ENCODE peak calls at places on chromosomes 11 and 22, in eight cellular contexts. N, P, Y, S, W, O, E and M are unnamed samples.

GRCh38 chr11:69801513-69802335 is 17.5 kb downstream of the FGF3 start:
- DNase-seq in N (no peak), P (no peak), Y (no peak), S (peak), W (peak), O (no peak), E (no peak), M (no peak)

GRCh38 chr11:16511109-16511806 is 154.9 kb upstream of the SOX6 start:
- DNase-seq in N (no peak), P (no peak), Y (no peak), S (no peak), W (no peak), O (no peak), E (no peak), M (no peak)

GRCh38 chr11:76798656-76799055 is 15.5 kb downstream of the TSKU start:
- DNase-seq in N (no peak), P (no peak), Y (no peak), S (no peak), W (no peak), O (peak), E (no peak), M (no peak)

GRCh38 chr11:113193077-113193476 is 121.3 kb upstream of the TTC12 start:
- DNase-seq in N (no peak), P (peak), Y (no peak), S (no peak), W (no peak), O (no peak), E (no peak), M (no peak)

GRCh38 chr11:61007971-61008896 is 36.8 kb downstream of the CD6 start:
- DNase-seq in N (peak), P (no peak), Y (no peak), S (no peak), W (no peak), O (no peak), E (no peak), M (no peak)

GRCh38 chr11:79400717-79401330 is 40.0 kb downstream of the TENM4 start:
- DNase-seq in N (peak), P (no peak), Y (no peak), S (peak), W (no peak), O (no peak), E (no peak), M (no peak)

GRCh38 chr22:48624401-48624800 is 1203.3 kb downstream of the BRD1 start:
- DNase-seq in N (no peak), P (no peak), Y (no peak), S (no peak), W (no peak), O (no peak), E (peak), M (no peak)

GRCh38 chr11:18802381-18803257 is 11.0 kb upstream of the PTPN5 start:
- DNase-seq in N (peak), P (no peak), Y (no peak), S (peak), W (peak), O (no peak), E (peak), M (peak)

GRCh38 chr11:9575531-9576240 is 2.2 kb downstream of the WEE1 start:
- DNase-seq in N (no peak), P (no peak), Y (no peak), S (no peak), W (no peak), O (no peak), E (no peak), M (no peak)

GRCh38 chr11:68448604-68449011 is 11.9 kb upstream of the PPP6R3 start:
- DNase-seq in N (no peak), P (no peak), Y (peak), S (no peak), W (no peak), O (no peak), E (no peak), M (no peak)

GRCh38 chr22:39179401-39179827 is 26.9 kb upstream of the CBX7 start:
- DNase-seq in N (no peak), P (no peak), Y (no peak), S (no peak), W (no peak), O (no peak), E (no peak), M (peak)

GRCh38 chr22:46003271-46004091 is 26.5 kb upstream of the WNT7B start:
- DNase-seq in N (no peak), P (no peak), Y (peak), S (peak), W (no peak), O (no peak), E (no peak), M (no peak)

GRCh38 chr22:19377565-19378361 is 53.8 kb downstream of the HIRA start:
- DNase-seq in N (no peak), P (no peak), Y (no peak), S (no peak), W (no peak), O (peak), E (no peak), M (peak)

GRCh38 chr11:46298699-46299424 is 21.4 kb downstream of the CREB3L1 start:
- DNase-seq in N (no peak), P (no peak), Y (no peak), S (no peak), W (no peak), O (no peak), E (no peak), M (no peak)

GRCh38 chr11:122100222-122101080 is 15.6 kb downstream of the BLID start:
- DNase-seq in N (no peak), P (peak), Y (no peak), S (peak), W (no peak), O (peak), E (peak), M (peak)

GRCh38 chr11:122103366-122103765 is 12.6 kb downstream of the BLID start:
- DNase-seq in N (no peak), P (no peak), Y (no peak), S (no peak), W (no peak), O (no peak), E (no peak), M (no peak)

GRCh38 chr11:122102426-122102825 is 13.6 kb downstream of the BLID start:
- DNase-seq in N (no peak), P (no peak), Y (no peak), S (no peak), W (no peak), O (no peak), E (no peak), M (no peak)

GRCh38 chr11:122099345-122100045 is 16.5 kb downstream of the BLID start:
- DNase-seq in N (no peak), P (peak), Y (no peak), S (no peak), W (no peak), O (no peak), E (peak), M (no peak)

GRCh38 chr11:122101625-122102291 is 14.3 kb downstream of the BLID start:
- DNase-seq in N (no peak), P (peak), Y (no peak), S (peak), W (no peak), O (peak), E (peak), M (peak)
- TF ChIP-seq CTCF in N (no peak), P (peak), Y (no peak), S (peak), W (no peak), O (peak), E (peak), M (no peak)

GRCh38 chr11:121067453-121067852 is 33.6 kb upstream of the TECTA start:
- DNase-seq in N (no peak), P (no peak), Y (no peak), S (no peak), W (no peak), O (no peak), E (no peak), M (no peak)
- H3K4me3 ChIP-seq in N (no peak), P (no peak), Y (no peak), S (no peak), W (no peak), O (no peak), E (no peak), M (no peak)

DNA sequence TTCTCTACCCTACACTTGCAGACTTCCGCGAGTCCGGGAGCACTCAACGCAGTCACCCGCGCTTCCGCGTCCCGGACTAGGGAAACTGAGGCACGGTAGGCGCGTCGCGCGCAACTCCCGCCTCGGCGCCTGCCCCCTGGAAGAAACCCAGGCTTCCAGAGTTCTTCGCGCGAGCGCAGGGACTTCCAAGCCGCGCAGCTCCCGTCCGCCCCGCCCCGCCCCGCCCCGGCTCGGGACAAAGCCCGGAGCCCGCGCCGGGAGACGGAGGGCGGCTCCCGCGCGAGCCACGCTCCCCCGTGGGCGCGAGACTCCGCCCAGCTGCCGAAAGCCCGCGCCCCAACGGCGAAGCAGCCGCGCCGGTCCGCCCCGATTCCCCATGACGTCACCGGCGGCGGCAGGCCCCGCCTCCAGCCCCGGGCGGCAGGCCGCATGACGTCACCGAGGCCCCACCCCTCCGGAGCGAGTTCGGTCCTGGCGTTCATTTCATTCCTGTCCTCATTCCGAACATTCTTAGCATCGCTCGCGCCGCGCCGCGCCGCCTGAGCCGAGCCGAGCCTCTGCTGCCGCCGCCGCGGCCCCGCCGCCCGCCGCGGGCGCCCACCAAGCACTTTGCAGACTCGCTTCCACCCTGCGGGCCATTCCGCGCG is at the start of gene TEAD1:
- DNase-seq in N (peak), P (peak), Y (peak), S (peak), W (peak), O (peak), E (peak), M (peak)
- TF ChIP-seq POLR2A in N (peak), P (peak), Y (peak), S (peak), W (peak), O (peak), E (peak), M (no peak)

DNA sequence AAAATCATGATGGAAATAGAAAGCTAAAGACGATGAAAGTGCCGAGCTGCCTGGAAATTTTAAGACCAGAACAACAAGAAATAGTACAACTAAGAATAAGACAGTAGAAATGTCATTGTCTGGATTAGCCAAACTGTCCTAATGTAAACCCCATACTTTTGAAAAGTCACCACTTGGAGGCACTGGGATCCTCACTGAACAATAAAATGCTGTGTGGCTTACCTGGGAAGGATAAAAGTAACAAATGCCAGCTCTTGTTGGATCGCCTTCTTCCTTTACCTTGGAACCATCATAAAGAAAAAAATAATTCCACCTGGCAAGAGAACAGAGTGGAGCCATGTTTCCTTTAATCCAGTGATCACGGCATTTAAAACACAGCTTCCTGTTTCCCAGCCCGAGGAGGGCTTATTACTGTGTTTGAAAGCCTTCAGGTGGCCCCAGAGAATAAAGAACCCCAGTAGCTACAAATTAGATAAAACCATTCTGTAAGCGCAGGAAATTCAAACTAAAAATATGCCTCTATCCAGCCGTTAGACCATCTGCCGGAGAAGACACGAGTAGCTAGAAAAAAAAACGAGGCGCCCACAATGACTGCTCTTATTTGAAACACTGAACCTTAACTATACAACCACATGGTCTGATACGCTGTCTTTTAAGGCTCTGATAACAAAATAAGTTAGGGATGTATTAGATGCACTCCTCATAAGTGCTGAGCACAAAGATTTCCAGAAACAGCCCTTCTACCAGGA is 4.4 kb downstream of the HPS4 start:
- DNase-seq in N (no peak), P (no peak), Y (no peak), S (no peak), W (no peak), O (no peak), E (peak), M (no peak)
- TF ChIP-seq CTCF in N (no peak), P (no peak), Y (no peak), S (no peak), W (no peak), O (no peak), E (no peak), M (no peak)

DNA sequence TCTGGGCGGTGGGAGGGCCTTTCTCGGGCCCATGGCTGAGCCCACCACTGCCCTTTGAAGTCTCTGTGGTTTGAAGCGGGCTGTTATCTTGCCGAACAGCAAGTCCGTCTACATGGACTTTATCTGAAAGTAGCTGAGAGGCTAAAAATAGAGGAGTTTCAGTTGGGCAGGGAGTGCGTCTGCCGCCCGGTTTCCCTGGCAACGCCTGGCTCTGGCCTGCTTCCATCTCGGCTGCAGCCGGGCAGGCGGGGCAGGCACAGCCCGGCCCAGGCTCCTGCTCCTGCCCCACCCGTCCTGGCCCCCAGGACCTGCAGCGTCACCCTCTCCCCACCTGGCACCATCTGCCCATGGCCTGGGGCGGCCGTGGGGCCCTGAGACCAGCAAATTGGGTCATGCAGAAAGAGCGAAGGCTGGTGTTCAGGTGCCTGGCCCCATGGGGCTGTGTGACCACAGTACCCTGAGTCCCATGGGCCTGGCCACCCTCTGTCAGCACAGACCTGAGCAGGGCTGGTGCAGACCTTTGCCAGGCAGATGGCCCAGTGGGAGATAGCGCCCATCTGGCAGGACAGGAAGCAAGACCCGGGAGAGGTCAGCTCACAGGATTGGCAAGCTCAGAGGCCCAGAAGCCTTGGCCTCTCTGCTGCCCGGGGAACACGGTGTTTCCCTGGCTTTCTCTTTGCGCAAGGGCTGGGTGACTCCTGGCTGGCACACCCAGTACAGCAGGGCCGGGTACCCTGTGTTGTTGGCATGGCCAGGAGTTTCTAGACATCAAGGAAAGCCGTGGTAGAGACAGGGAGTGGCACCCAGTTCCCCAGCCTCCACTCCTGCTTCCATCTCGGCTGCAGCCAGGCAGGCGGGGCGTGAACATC is 79.1 kb upstream of the KCNQ1OT1 start:
- DNase-seq in N (peak), P (peak), Y (peak), S (peak), W (no peak), O (peak), E (peak), M (peak)
- H3K4me3 ChIP-seq in N (no peak), P (no peak), Y (no peak), S (no peak), W (no peak), O (no peak), E (no peak), M (no peak)